ENCODE peak calls at places on chromosomes 2 and 18, in six cellular contexts. J is activated naive CD4-positive, alpha-beta T cell; H is PC-9; Y is upper lobe of right lung; I is GF-D8; E is psoas muscle. W is an unnamed sample.

GRCh38 chr2:200728630-200729029 is 83.1 kb upstream of the BZW1 start:
- DNase-seq in J (no peak), H (no peak), Y (no peak), I (no peak), E (peak), W (no peak)

GRCh38 chr2:215839816-215840215 is 173.5 kb downstream of the MREG start:
- DNase-seq in J (no peak), H (no peak), Y (no peak), I (no peak), E (no peak), W (no peak)

GRCh38 chr2:215713393-215713792 is 277.5 kb upstream of the FN1 start:
- DNase-seq in J (no peak), H (no peak), Y (no peak), I (no peak), E (no peak), W (peak)

GRCh38 chr2:204072443-204073324 is 136.1 kb downstream of the ICOS start:
- DNase-seq in J (peak), H (peak), Y (peak), I (no peak), E (no peak), W (peak)

GRCh38 chr2:240832816-240833497 is 12.9 kb upstream of the KIF1A start:
- DNase-seq in J (no peak), H (no peak), Y (peak), I (no peak), E (no peak), W (no peak)

GRCh38 chr2:134248913-134249312 is 5.0 kb upstream of the MGAT5 start:
- DNase-seq in J (no peak), H (no peak), Y (no peak), I (no peak), E (no peak), W (no peak)

GRCh38 chr2:66242099-66242498 is 192.8 kb upstream of the MEIS1 start:
- DNase-seq in J (no peak), H (no peak), Y (no peak), I (no peak), E (no peak), W (no peak)

GRCh38 chr18:3015203-3015590 is 2.3 kb upstream of the LPIN2 start:
- DNase-seq in J (no peak), H (peak), Y (no peak), I (peak), E (no peak), W (peak)

GRCh38 chr2:38835015-38835601 is 40.6 kb downstream of the DHX57 start:
- DNase-seq in J (no peak), H (no peak), Y (no peak), I (no peak), E (no peak), W (peak)

GRCh38 chr18:69558088-69558487 is 157.4 kb downstream of the DOK6 start:
- DNase-seq in J (no peak), H (no peak), Y (no peak), I (no peak), E (no peak), W (no peak)

W was measured in SJSA1.